ENCODE peak calls at places on chromosomes 7 and 10, in six cellular contexts. Q is T-helper 2 cell, N is glutamatergic neuron, O is cardiac muscle cell, S is NCI-H2029, B is suprapubic skin. F is an unnamed sample.

GRCh38 chr10:32790483-32790882 is 167.5 kb downstream of the ITGB1 start:
- DNase-seq in N (no peak), B (no peak), Q (no peak), O (no peak), S (no peak), F (no peak)

GRCh38 chr7:154767194-154767593 is 235.7 kb downstream of the PAXIP1 start:
- DNase-seq in O (no peak), S (no peak), N (no peak), B (no peak), Q (no peak), F (no peak)

GRCh38 chr10:78408671-78409472 is 375.2 kb downstream of the RPS24 start:
- DNase-seq in O (peak), S (peak), Q (no peak), N (no peak), B (peak), F (peak)

GRCh38 chr7:20350996-20351692 is 20.4 kb downstream of the ITGB8 start:
- DNase-seq in S (no peak), O (no peak), Q (no peak), B (no peak), N (no peak), F (no peak)

GRCh38 chr10:92238586-92239098 is 52.2 kb downstream of the CPEB3 start:
- DNase-seq in N (no peak), B (peak), O (no peak), S (no peak), Q (no peak), F (peak)

GRCh38 chr10:986137-986825 is 2.0 kb upstream of the GTPBP4 start:
- DNase-seq in Q (no peak), B (no peak), N (no peak), O (no peak), S (peak), F (peak)

GRCh38 chr10:4059471-4060138 is 274.6 kb upstream of the KLF6 start:
- DNase-seq in O (no peak), Q (no peak), N (no peak), B (no peak), S (no peak), F (no peak)

GRCh38 chr7:28447071-28447470 is 34.8 kb downstream of the CREB5 start:
- DNase-seq in S (no peak), N (no peak), B (no peak), O (no peak), Q (no peak), F (no peak)

GRCh38 chr7:47652591-47652990 is 70.7 kb upstream of the TNS3 start:
- DNase-seq in N (no peak), B (no peak), S (no peak), O (no peak), Q (no peak), F (no peak)

GRCh38 chr7:91212592-91212991 is 51.6 kb upstream of the FZD1 start:
- DNase-seq in S (no peak), O (no peak), B (no peak), N (no peak), Q (no peak), F (no peak)

GRCh38 chr7:98086231-98086855 is 20.3 kb upstream of the LMTK2 start:
- DNase-seq in O (no peak), N (no peak), S (peak), Q (no peak), B (peak), F (peak)

GRCh38 chr10:59383908-59384307 is 21.6 kb upstream of the FAM13C start:
- DNase-seq in B (no peak), S (no peak), O (no peak), Q (no peak), N (no peak), F (no peak)

GRCh38 chr7:93860261-93860660 is 30.3 kb downstream of the TFPI2 start:
- DNase-seq in B (no peak), S (no peak), Q (no peak), N (no peak), O (no peak), F (no peak)

GRCh38 chr10:114045071-114045737 is 1.5 kb downstream of the ADRB1 start:
- DNase-seq in O (peak), Q (no peak), B (no peak), S (no peak), N (peak), F (peak)

GRCh38 chr7:115010436-115010810 is 88.5 kb downstream of the MDFIC start:
- DNase-seq in S (no peak), B (no peak), O (no peak), N (no peak), Q (no peak), F (no peak)

GRCh38 chr10:110808123-110808522 is 63.6 kb upstream of the PDCD4 start:
- DNase-seq in N (no peak), O (no peak), Q (no peak), S (no peak), B (no peak), F (no peak)

GRCh38 chr10:35511649-35512048 is 93.5 kb upstream of the GJD4 start:
- DNase-seq in S (no peak), N (no peak), Q (no peak), O (no peak), B (no peak), F (no peak)

GRCh38 chr10:80100861-80101695 is 22.6 kb downstream of the TMEM254 start:
- DNase-seq in B (no peak), S (no peak), N (no peak), Q (no peak), O (peak), F (no peak)

GRCh38 chr10:24901686-24902399 is 50.6 kb downstream of the PRTFDC1 start:
- DNase-seq in S (no peak), B (no peak), N (no peak), O (no peak), Q (no peak), F (no peak)

GRCh38 chr7:96093435-96093834 is 228.5 kb downstream of the SLC25A13 start:
- DNase-seq in O (no peak), S (no peak), B (no peak), Q (no peak), N (no peak), F (no peak)

GRCh38 chr10:36671607-36672006 is 453.8 kb upstream of the ANKRD30A start:
- DNase-seq in O (no peak), N (no peak), S (no peak), B (no peak), Q (no peak), F (no peak)

GRCh38 chr10:46002916-46003693 is 27.3 kb downstream of the NCOA4 start:
- DNase-seq in S (no peak), N (no peak), B (no peak), Q (no peak), O (no peak), F (no peak)

GRCh38 chr10:125151824-125152634 is 8.3 kb downstream of the CTBP2 start:
- DNase-seq in N (no peak), S (peak), B (no peak), O (no peak), Q (no peak), F (peak)

GRCh38 chr7:57207836-57208235 is 75.6 kb upstream of the ZNF479 start:
- DNase-seq in N (no peak), B (no peak), O (no peak), S (no peak), Q (no peak), F (peak)

GRCh38 chr10:128047991-128048826 is 78.0 kb downstream of the MKI67 start:
- DNase-seq in Q (no peak), N (no peak), O (peak), B (no peak), S (no peak), F (no peak)

GRCh38 chr7:107725138-107725740 is 18.7 kb upstream of the CBLL1 start:
- DNase-seq in S (peak), B (no peak), O (peak), Q (no peak), N (no peak), F (no peak)

GRCh38 chr7:108257954-108258353 is 127.8 kb upstream of the LAMB4 start:
- DNase-seq in N (no peak), Q (no peak), O (no peak), S (peak), B (no peak), F (no peak)

GRCh38 chr10:113096111-113097045 is 146.3 kb downstream of the TCF7L2 start:
- DNase-seq in S (no peak), N (no peak), O (no peak), B (peak), Q (no peak), F (no peak)

GRCh38 chr10:58806323-58806722 is 293.7 kb downstream of the BICC1 start:
- DNase-seq in Q (no peak), O (no peak), B (no peak), N (no peak), S (no peak), F (no peak)

GRCh38 chr7:31126976-31127375 is 74.9 kb downstream of the ADCYAP1R1 start:
- DNase-seq in Q (no peak), S (no peak), O (no peak), N (no peak), B (no peak), F (no peak)

GRCh38 chr10:3812141-3812540 is 27.1 kb upstream of the KLF6 start:
- DNase-seq in N (no peak), S (no peak), B (no peak), Q (no peak), O (no peak), F (no peak)

GRCh38 chr7:144408116-144408515 is 4.6 kb upstream of the NOBOX start:
- DNase-seq in O (no peak), Q (no peak), S (no peak), N (no peak), B (no peak), F (no peak)

GRCh38 chr7:129163875-129164544 is 19.5 kb downstream of the TSPAN33 start:
- DNase-seq in S (peak), O (peak), Q (no peak), N (no peak), B (no peak), F (no peak)

GRCh38 chr10:43166879-43167490 is 28.7 kb downstream of the CSGALNACT2 start:
- DNase-seq in N (no peak), S (no peak), Q (no peak), O (no peak), B (no peak), F (no peak)

GRCh38 chr10:114571316-114571999 is 86.6 kb downstream of the ABLIM1 start:
- DNase-seq in N (no peak), S (no peak), Q (no peak), O (no peak), B (no peak), F (no peak)

GRCh38 chr7:123415625-123416024 is 118.8 kb downstream of the IQUB start:
- DNase-seq in B (no peak), S (no peak), Q (no peak), N (no peak), O (no peak), F (no peak)

GRCh38 chr10:4867520-4868356 is 41.7 kb downstream of the AKR1E2 start:
- DNase-seq in Q (no peak), B (no peak), O (peak), N (no peak), S (no peak), F (no peak)

GRCh38 chr7:96548664-96549063 is 161.0 kb downstream of the SEM1 start:
- DNase-seq in N (no peak), O (no peak), S (peak), B (no peak), Q (no peak), F (no peak)